ENCODE peak calls at places on chromosomes 11 and 22, in four cellular contexts. J, K, D and A are unnamed samples.

GRCh38 chr22:44449061-44449682 is 48.9 kb downstream of the RTL6 start:
- DNase-seq in J (no peak), K (no peak), D (peak; percentile 49), A (no peak)

GRCh38 chr11:44977493-44977984 is 26.9 kb upstream of the TP53I11 start:
- DNase-seq in J (no peak), K (no peak), D (no peak), A (no peak)

GRCh38 chr11:295351-296205 is 3.7 kb downstream of the IFITM5 start:
- DNase-seq in J (no peak), K (peak; percentile 12), D (no peak), A (peak; percentile 39)

GRCh38 chr11:24239016-24239720 is 257.7 kb upstream of the LUZP2 start:
- DNase-seq in J (no peak), K (no peak), D (no peak), A (no peak)

GRCh38 chr11:75642402-75643113 is 26.3 kb downstream of the MAP6 start:
- DNase-seq in J (no peak), K (no peak), D (no peak), A (no peak)

GRCh38 chr11:32109138-32109537 is 18.3 kb downstream of the RCN1 start:
- DNase-seq in J (no peak), K (no peak), D (no peak), A (no peak)

GRCh38 chr11:31825453-31826391 is 14.6 kb upstream of the PAX6 start:
- DNase-seq in J (no peak), K (no peak), D (no peak), A (no peak)

GRCh38 chr11:5046754-5047330 is 516 bp downstream of the OR52J3 start:
- DNase-seq in J (peak; percentile 2), K (no peak), D (no peak), A (no peak)

GRCh38 chr11:46710821-46711269 is 8.2 kb upstream of the F2 start:
- DNase-seq in J (no peak), K (peak; percentile 64), D (no peak), A (peak; percentile 86)

GRCh38 chr22:31618057-31618456 is 44.0 kb downstream of the PISD start:
- DNase-seq in J (no peak), K (no peak), D (no peak), A (no peak)

GRCh38 chr11:8011981-8012444 is 24.9 kb downstream of the EIF3F start:
- DNase-seq in J (no peak), K (no peak), D (peak; percentile 42), A (no peak)

GRCh38 chr11:132876301-132877071 is 655.8 kb downstream of the OPCML start:
- DNase-seq in J (no peak), K (no peak), D (no peak), A (no peak)

GRCh38 chr11:27456140-27456801 is 16.3 kb downstream of the LGR4 start:
- DNase-seq in J (peak; percentile 55), K (no peak), D (no peak), A (no peak)

GRCh38 chr22:28988455-28988854 is 73.2 kb downstream of the C22orf31 start:
- DNase-seq in J (no peak), K (no peak), D (no peak), A (no peak)

GRCh38 chr11:32422545-32422944 is 12.8 kb downstream of the WT1 start:
- DNase-seq in J (no peak), K (no peak), D (no peak), A (no peak)

GRCh38 chr11:21514298-21514697 is 678.6 kb upstream of the ANO5 start:
- DNase-seq in J (peak; percentile 1), K (no peak), D (peak; percentile 30), A (no peak)

GRCh38 chr11:72072348-72072747 is 8.0 kb downstream of the NUMA1 start:
- DNase-seq in J (peak; percentile 44), K (no peak), D (peak; percentile 48), A (no peak)

GRCh38 chr11:114232400-114233070 is 63.7 kb upstream of the NNMT start:
- DNase-seq in J (no peak), K (peak; percentile 43), D (no peak), A (no peak)

GRCh38 chr11:86811637-86812321 is 11.4 kb downstream of the PRSS23 start:
- DNase-seq in J (no peak), K (no peak), D (peak; percentile 68), A (no peak)

GRCh38 chr11:126329644-126330200 is 25.8 kb upstream of the ST3GAL4 start:
- DNase-seq in J (no peak), K (no peak), D (no peak), A (no peak)

GRCh38 chr11:120209750-120210650 is 832 bp upstream of the OAF start:
- DNase-seq in J (no peak), K (no peak), D (no peak), A (no peak)

GRCh38 chr11:84691830-84692229 is 935.3 kb downstream of the DLG2 start:
- DNase-seq in J (no peak), K (no peak), D (no peak), A (no peak)

GRCh38 chr11:111571829-111572501 is 30.3 kb upstream of the SIK2 start:
- DNase-seq in J (peak; percentile 56), K (no peak), D (no peak), A (no peak)

GRCh38 chr11:104731890-104732289 is 166.4 kb downstream of the CASP12 start:
- DNase-seq in J (no peak), K (no peak), D (no peak), A (no peak)

GRCh38 chr11:3047637-3048036 is 9.6 kb downstream of the CARS1 start:
- DNase-seq in J (no peak), K (no peak), D (no peak), A (no peak)

GRCh38 chr11:9160166-9160565 is 68.8 kb upstream of the SCUBE2 start:
- DNase-seq in J (no peak), K (no peak), D (no peak), A (no peak)

GRCh38 chr11:113350646-113351045 is 36.3 kb downstream of the TTC12 start:
- DNase-seq in J (no peak), K (no peak), D (no peak), A (no peak)

DNA sequence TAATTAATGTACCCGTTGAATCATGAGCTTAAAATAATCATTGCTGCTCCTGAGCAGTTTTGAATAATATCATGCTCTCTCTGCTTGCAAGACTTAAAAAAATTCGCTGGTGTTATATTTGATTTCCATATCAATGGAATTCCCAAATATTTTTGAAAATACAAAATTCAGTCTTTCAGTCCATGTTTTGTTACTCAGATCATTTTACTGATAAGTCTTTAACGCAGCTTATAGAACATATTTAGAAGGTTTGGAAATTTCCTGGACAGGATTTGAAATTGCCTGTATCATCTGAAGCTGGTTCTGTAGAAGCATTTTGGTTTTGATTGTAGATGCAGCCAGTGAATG is 1.9 kb downstream of the BMAL1 start:
- DNase-seq in J (no peak), K (no peak), D (no peak), A (no peak)
- H3K27ac ChIP-seq in J (no peak overlapping the region), K (no peak overlapping the region), D (no peak overlapping the region), A (no peak overlapping the region)

GRCh38 chr11:59669611-59670009 is 773 bp upstream of the PATL1 start:
- DNase-seq in J (no peak), K (peak; percentile 42), D (no peak), A (peak; percentile 29)

GRCh38 chr11:59667812-59668187 is 1.0 kb downstream of the PATL1 start:
- DNase-seq in J (peak; percentile 3), K (no peak), D (no peak), A (no peak)

GRCh38 chr11:59668188-59668949 is 468 bp downstream of the PATL1 start:
- DNase-seq in J (peak; percentile 53), K (peak; percentile 43), D (peak; percentile 64), A (peak; percentile 58)

GRCh38 chr11:59668950-59669610 is at the start of gene PATL1:
- DNase-seq in J (peak; percentile 95), K (peak; percentile 99), D (peak; percentile 100), A (peak; percentile 99)

DNA sequence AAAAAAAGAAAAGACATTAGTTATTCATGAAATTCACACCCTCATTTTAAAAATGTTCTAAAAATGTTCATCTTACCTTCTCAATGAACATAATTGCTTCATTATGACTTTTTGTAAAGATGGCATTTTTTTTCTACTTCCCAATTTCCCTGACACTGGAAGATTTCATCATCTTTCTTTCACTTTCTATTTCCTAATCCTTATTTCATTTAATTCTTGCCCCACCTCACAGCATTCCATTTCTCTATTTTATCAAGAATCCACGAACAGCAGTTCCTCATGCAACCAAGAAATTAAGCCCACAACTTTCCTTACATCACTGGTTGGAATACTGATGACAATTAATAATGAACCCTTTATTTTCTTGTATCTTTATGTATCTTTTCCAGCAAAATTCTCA is 1.9 kb downstream of the PATL1 start:
- DNase-seq in J (no peak), K (no peak), D (no peak), A (no peak)
- H3K27ac ChIP-seq in J (no peak overlapping the region), K (peak overlapping the region; percentile 95), D (peak overlapping the region; percentile 96), A (peak overlapping the region; percentile 91)

DNA sequence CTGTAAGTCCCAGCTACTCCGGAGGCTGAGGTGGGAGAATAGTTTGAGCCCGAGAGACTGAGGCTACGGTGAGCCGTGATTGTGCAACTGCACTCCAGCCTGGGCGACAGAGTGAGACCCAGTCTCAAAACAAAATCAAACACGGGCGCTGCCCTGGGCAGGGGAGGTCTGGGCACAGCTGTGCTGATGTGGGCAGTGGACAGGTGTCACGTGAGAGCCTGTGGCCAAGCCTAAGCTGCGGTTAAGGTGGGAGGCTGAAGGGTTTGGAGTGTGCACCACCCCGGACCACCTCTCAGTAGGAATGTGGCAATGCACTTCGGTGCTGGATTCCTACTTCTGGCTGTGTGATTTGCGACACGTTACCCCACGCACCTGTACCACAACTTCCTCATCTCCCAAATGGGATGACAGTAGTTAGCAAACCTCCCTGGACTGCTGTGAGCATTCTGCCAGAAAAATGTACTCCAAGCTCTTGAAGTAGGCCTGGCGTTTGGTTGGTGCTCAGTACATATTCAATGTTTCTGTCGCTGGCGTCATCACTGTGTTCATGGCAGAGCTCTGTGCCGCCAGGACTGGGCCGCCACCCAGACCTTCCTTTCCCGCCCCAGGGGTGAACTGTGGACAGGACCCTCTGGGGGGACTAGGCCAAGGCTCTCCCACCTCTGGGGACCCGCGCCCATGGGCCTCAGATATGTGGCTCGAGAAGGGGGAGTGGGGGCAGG is 807 bp upstream of the ZNF74 start:
- DNase-seq in J (no peak), K (no peak), D (no peak), A (no peak)
- H3K27ac ChIP-seq in J (no peak overlapping the region), K (peak overlapping the region; percentile 80), D (peak overlapping the region; percentile 89), A (peak overlapping the region; percentile 62)

GRCh38 chr11:77748266-77748665 is 72.3 kb downstream of the RSF1 start:
- DNase-seq in J (no peak), K (no peak), D (no peak), A (no peak)

GRCh38 chr11:77752518-77752917 is 68.0 kb downstream of the RSF1 start:
- DNase-seq in J (no peak), K (peak; percentile 43), D (peak; percentile 4), A (no peak)

GRCh38 chr11:77753230-77753629 is 67.3 kb downstream of the RSF1 start:
- DNase-seq in J (no peak), K (no peak), D (no peak), A (no peak)

GRCh38 chr11:77749232-77749631 is 71.3 kb downstream of the RSF1 start:
- DNase-seq in J (no peak), K (no peak), D (no peak), A (no peak)

GRCh38 chr11:77750757-77751156 is 69.8 kb downstream of the RSF1 start:
- DNase-seq in J (no peak), K (no peak), D (no peak), A (no peak)
- H3K27ac ChIP-seq in J (no peak overlapping the region), K (no peak overlapping the region), D (no peak overlapping the region), A (no peak overlapping the region)

GRCh38 chr11:10564030-10564429 is 4.4 kb downstream of the LYVE1 start:
- DNase-seq in J (no peak), K (no peak), D (no peak), A (no peak)
- H3K27ac ChIP-seq in J (no peak overlapping the region), K (no peak overlapping the region), D (no peak overlapping the region), A (no peak overlapping the region)

GRCh38 chr22:46433318-46433717 is 97.8 kb downstream of the TRMU start:
- DNase-seq in J (no peak), K (no peak), D (no peak), A (no peak)
- H3K27ac ChIP-seq in J (no peak overlapping the region), K (no peak overlapping the region), D (no peak overlapping the region), A (no peak overlapping the region)